ENCODE peak calls at places on chromosomes 13 and 19, in nine cellular contexts. One of them, this sample, is unnamed.

GRCh38 chr13:112836940-112837339 is 132.1 kb upstream of the MCF2L start:
- DNase-seq in neural crest cell: no peak
- DNase-seq in fibroblast of the aortic adventitia: no peak
- DNase-seq in esophagus muscularis mucosa: no peak
- DNase-seq in lower lobe of right lung: no peak
- DNase-seq in A673: no peak
- DNase-seq in WTC11: no peak
- DNase-seq in endodermal cell: no peak
- DNase-seq in GM06990: no peak
- DNase-seq in this sample: no peak

GRCh38 chr13:36421447-36421846 is 10.8 kb upstream of the CCNA1 start:
- DNase-seq in neural crest cell: no peak
- DNase-seq in fibroblast of the aortic adventitia: peak; percentile 43
- DNase-seq in esophagus muscularis mucosa: no peak
- DNase-seq in lower lobe of right lung: no peak
- DNase-seq in A673: no peak
- DNase-seq in WTC11: no peak
- DNase-seq in endodermal cell: no peak
- DNase-seq in GM06990: no peak
- DNase-seq in this sample: peak; percentile 13

GRCh38 chr19:38457690-38458405 is 24.4 kb downstream of the RYR1 start:
- DNase-seq in neural crest cell: no peak
- DNase-seq in fibroblast of the aortic adventitia: no peak
- DNase-seq in esophagus muscularis mucosa: no peak
- DNase-seq in lower lobe of right lung: no peak
- DNase-seq in A673: no peak
- DNase-seq in WTC11: no peak
- DNase-seq in endodermal cell: no peak
- DNase-seq in GM06990: no peak
- DNase-seq in this sample: no peak

GRCh38 chr19:19388568-19389555 is 16.6 kb upstream of the GATAD2A start:
- DNase-seq in neural crest cell: no peak
- DNase-seq in fibroblast of the aortic adventitia: no peak
- DNase-seq in esophagus muscularis mucosa: no peak
- DNase-seq in lower lobe of right lung: no peak
- DNase-seq in A673: no peak
- DNase-seq in WTC11: no peak
- DNase-seq in endodermal cell: no peak
- DNase-seq in GM06990: no peak
- DNase-seq in this sample: no peak

GRCh38 chr19:3284759-3285646 is 60.5 kb downstream of the CELF5 start:
- DNase-seq in neural crest cell: peak; percentile 50
- DNase-seq in fibroblast of the aortic adventitia: peak; percentile 38
- DNase-seq in esophagus muscularis mucosa: no peak
- DNase-seq in lower lobe of right lung: peak; percentile 90
- DNase-seq in A673: peak; percentile 71
- DNase-seq in WTC11: peak; percentile 100
- DNase-seq in endodermal cell: peak; percentile 100
- DNase-seq in GM06990: peak; percentile 77
- DNase-seq in this sample: peak; percentile 56

GRCh38 chr13:109145631-109146030 is 516.2 kb downstream of the MYO16 start:
- DNase-seq in neural crest cell: peak; percentile 23
- DNase-seq in fibroblast of the aortic adventitia: peak; percentile 78
- DNase-seq in esophagus muscularis mucosa: no peak
- DNase-seq in lower lobe of right lung: no peak
- DNase-seq in A673: peak; percentile 93
- DNase-seq in WTC11: no peak
- DNase-seq in endodermal cell: no peak
- DNase-seq in GM06990: no peak
- DNase-seq in this sample: peak; percentile 50

GRCh38 chr19:1084024-1084868 is 10.9 kb downstream of the POLR2E start:
- DNase-seq in neural crest cell: no peak
- DNase-seq in fibroblast of the aortic adventitia: no peak
- DNase-seq in esophagus muscularis mucosa: no peak
- DNase-seq in lower lobe of right lung: no peak
- DNase-seq in A673: no peak
- DNase-seq in WTC11: no peak
- DNase-seq in endodermal cell: no peak
- DNase-seq in GM06990: peak; percentile 18
- DNase-seq in this sample: no peak

GRCh38 chr19:35346193-35347052 is 1.3 kb upstream of the FFAR1 start:
- DNase-seq in neural crest cell: no peak
- DNase-seq in fibroblast of the aortic adventitia: no peak
- DNase-seq in esophagus muscularis mucosa: peak; percentile 89
- DNase-seq in lower lobe of right lung: peak; percentile 55
- DNase-seq in A673: no peak
- DNase-seq in WTC11: no peak
- DNase-seq in endodermal cell: peak; percentile 46
- DNase-seq in GM06990: peak; percentile 76
- DNase-seq in this sample: peak; percentile 40

GRCh38 chr13:77033717-77034302 is 6.9 kb upstream of the FBXL3 start:
- DNase-seq in neural crest cell: no peak
- DNase-seq in fibroblast of the aortic adventitia: peak; percentile 16
- DNase-seq in esophagus muscularis mucosa: no peak
- DNase-seq in lower lobe of right lung: no peak
- DNase-seq in A673: no peak
- DNase-seq in WTC11: no peak
- DNase-seq in endodermal cell: no peak
- DNase-seq in GM06990: no peak
- DNase-seq in this sample: no peak

GRCh38 chr13:33454844-33455256 is 169.3 kb upstream of the STARD13 start:
- DNase-seq in neural crest cell: no peak
- DNase-seq in fibroblast of the aortic adventitia: peak; percentile 89
- DNase-seq in esophagus muscularis mucosa: no peak
- DNase-seq in lower lobe of right lung: no peak
- DNase-seq in A673: no peak
- DNase-seq in WTC11: no peak
- DNase-seq in endodermal cell: no peak
- DNase-seq in GM06990: no peak
- DNase-seq in this sample: no peak

GRCh38 chr13:106753241-106753640 is 185.3 kb upstream of the ARGLU1 start:
- DNase-seq in neural crest cell: no peak
- DNase-seq in fibroblast of the aortic adventitia: no peak
- DNase-seq in esophagus muscularis mucosa: no peak
- DNase-seq in lower lobe of right lung: peak; percentile 53
- DNase-seq in A673: no peak
- DNase-seq in WTC11: no peak
- DNase-seq in endodermal cell: no peak
- DNase-seq in GM06990: no peak
- DNase-seq in this sample: no peak

DNA sequence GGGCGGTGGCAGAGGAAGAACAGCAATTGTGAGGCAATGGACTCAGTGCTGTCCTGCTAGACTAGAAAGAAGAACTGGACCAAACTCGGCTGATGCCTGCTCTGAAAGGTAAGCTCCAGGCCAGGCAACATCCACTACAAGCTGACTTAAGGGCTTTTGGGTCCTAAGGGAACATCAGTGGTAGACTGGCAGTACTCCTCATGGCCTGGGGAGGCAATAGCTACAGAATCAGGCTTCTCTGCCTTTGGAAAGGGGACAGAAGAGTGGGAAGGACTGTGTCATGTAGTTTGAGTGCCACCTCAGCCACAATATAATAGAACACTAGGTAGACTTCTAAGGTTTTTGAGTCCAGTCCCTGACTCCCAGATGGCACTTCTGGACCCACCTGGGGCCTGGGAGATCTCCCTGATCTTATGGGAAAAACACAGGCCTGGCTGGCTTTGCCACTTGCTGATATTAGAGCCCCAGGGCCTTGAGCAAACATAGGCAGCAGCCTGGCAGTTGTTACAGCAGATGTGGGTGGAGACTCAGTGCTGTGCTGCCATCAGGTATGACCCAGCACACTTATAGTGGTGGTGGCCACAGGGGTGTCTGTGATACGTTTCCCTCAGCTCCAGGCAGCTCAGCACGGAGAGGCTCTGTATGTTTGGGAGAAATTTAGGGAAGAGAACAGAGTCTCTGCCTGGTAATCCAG is 9.2 kb upstream of the CLC start:
- DNase-seq in neural crest cell: no peak
- DNase-seq in fibroblast of the aortic adventitia: no peak
- DNase-seq in esophagus muscularis mucosa: no peak
- DNase-seq in lower lobe of right lung: no peak
- DNase-seq in A673: no peak
- DNase-seq in WTC11: no peak
- DNase-seq in endodermal cell: peak; percentile 63
- DNase-seq in GM06990: no peak
- DNase-seq in this sample: no peak
- TF ChIP-seq CTCF in neural crest cell: no peak
- TF ChIP-seq CTCF in fibroblast of the aortic adventitia: no peak
- TF ChIP-seq CTCF in esophagus muscularis mucosa: no peak
- TF ChIP-seq CTCF in lower lobe of right lung: no peak
- TF ChIP-seq CTCF in A673: no peak
- TF ChIP-seq CTCF in WTC11: no peak
- TF ChIP-seq CTCF in endodermal cell: peak; percentile 56
- TF ChIP-seq CTCF in GM06990: no peak
- TF ChIP-seq CTCF in this sample: no peak

GRCh38 chr19:48631254-48631653 is 5.9 kb downstream of the DBP start:
- DNase-seq in neural crest cell: no peak
- DNase-seq in fibroblast of the aortic adventitia: no peak
- DNase-seq in esophagus muscularis mucosa: no peak
- DNase-seq in lower lobe of right lung: no peak
- DNase-seq in A673: peak; percentile 44
- DNase-seq in WTC11: no peak
- DNase-seq in endodermal cell: peak; percentile 48
- DNase-seq in GM06990: no peak
- DNase-seq in this sample: peak; percentile 8

GRCh38 chr19:48633148-48634035 is 3.8 kb downstream of the DBP start:
- DNase-seq in neural crest cell: no peak
- DNase-seq in fibroblast of the aortic adventitia: no peak
- DNase-seq in esophagus muscularis mucosa: no peak
- DNase-seq in lower lobe of right lung: no peak
- DNase-seq in A673: no peak
- DNase-seq in WTC11: no peak
- DNase-seq in endodermal cell: peak; percentile 56
- DNase-seq in GM06990: no peak
- DNase-seq in this sample: peak; percentile 9

GRCh38 chr19:48634036-48634342 is 3.2 kb downstream of the DBP start:
- DNase-seq in neural crest cell: no peak
- DNase-seq in fibroblast of the aortic adventitia: no peak
- DNase-seq in esophagus muscularis mucosa: no peak
- DNase-seq in lower lobe of right lung: no peak
- DNase-seq in A673: no peak
- DNase-seq in WTC11: no peak
- DNase-seq in endodermal cell: no peak
- DNase-seq in GM06990: no peak
- DNase-seq in this sample: no peak

GRCh38 chr19:48634424-48635262 is 2.5 kb downstream of the DBP start:
- DNase-seq in neural crest cell: peak; percentile 83
- DNase-seq in fibroblast of the aortic adventitia: peak; percentile 95
- DNase-seq in esophagus muscularis mucosa: peak; percentile 98
- DNase-seq in lower lobe of right lung: peak; percentile 98
- DNase-seq in A673: peak; percentile 99
- DNase-seq in WTC11: peak; percentile 98
- DNase-seq in endodermal cell: peak; percentile 98
- DNase-seq in GM06990: peak; percentile 92
- DNase-seq in this sample: peak; percentile 96

GRCh38 chr19:48632692-48633147 is 4.5 kb downstream of the DBP start:
- DNase-seq in neural crest cell: no peak
- DNase-seq in fibroblast of the aortic adventitia: peak; percentile 63
- DNase-seq in esophagus muscularis mucosa: no peak
- DNase-seq in lower lobe of right lung: no peak
- DNase-seq in A673: no peak
- DNase-seq in WTC11: no peak
- DNase-seq in endodermal cell: peak; percentile 42
- DNase-seq in GM06990: no peak
- DNase-seq in this sample: no peak
- TF ChIP-seq CTCF in neural crest cell: no peak
- TF ChIP-seq CTCF in fibroblast of the aortic adventitia: no peak
- TF ChIP-seq CTCF in esophagus muscularis mucosa: no peak
- TF ChIP-seq CTCF in lower lobe of right lung: no peak
- TF ChIP-seq CTCF in A673: no peak
- TF ChIP-seq CTCF in WTC11: no peak
- TF ChIP-seq CTCF in endodermal cell: no peak
- TF ChIP-seq CTCF in GM06990: no peak
- TF ChIP-seq CTCF in this sample: no peak

DNA sequence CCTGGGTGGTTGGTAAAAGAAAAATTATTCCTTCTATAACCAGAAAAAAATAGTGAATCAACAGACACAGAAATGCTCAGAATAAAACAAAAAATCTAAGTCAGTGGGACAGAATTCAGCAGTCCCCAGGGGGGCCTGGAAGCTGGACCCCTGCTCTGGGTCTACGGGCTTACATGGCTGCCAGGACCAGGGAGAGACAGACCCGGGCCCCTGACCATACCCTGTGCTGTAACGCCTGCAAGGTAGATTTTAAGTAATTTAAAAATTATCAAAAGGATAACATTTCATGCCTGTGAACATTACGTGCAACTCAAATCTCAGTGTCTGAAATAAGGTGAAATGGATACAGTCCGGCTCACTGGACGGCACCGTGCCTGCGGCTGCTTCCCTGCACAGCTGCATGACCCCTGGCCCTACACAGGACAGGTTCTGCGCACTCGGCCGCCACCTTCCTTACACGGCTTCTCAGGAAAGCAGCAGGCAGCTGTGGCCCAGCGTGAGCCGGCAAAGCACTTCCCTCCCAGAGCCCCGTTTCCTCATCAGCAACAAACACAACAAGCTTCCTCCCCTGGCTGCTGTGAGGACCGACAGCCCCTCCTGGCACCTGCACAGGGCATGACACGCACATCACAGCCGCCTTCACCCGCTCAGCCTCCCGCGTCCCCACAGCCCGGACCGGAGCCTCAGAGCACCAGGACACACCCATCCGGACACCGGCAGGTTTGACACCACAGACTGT is 22.2 kb downstream of the RASA3 start:
- DNase-seq in neural crest cell: no peak
- DNase-seq in fibroblast of the aortic adventitia: no peak
- DNase-seq in esophagus muscularis mucosa: no peak
- DNase-seq in lower lobe of right lung: peak; percentile 78
- DNase-seq in A673: no peak
- DNase-seq in WTC11: peak; percentile 46
- DNase-seq in endodermal cell: peak; percentile 82
- DNase-seq in GM06990: peak; percentile 71
- DNase-seq in this sample: peak; percentile 83
- TF ChIP-seq CTCF in neural crest cell: no peak
- TF ChIP-seq CTCF in fibroblast of the aortic adventitia: no peak
- TF ChIP-seq CTCF in esophagus muscularis mucosa: no peak
- TF ChIP-seq CTCF in lower lobe of right lung: peak; percentile 26
- TF ChIP-seq CTCF in A673: no peak
- TF ChIP-seq CTCF in WTC11: no peak
- TF ChIP-seq CTCF in endodermal cell: peak; percentile 47
- TF ChIP-seq CTCF in GM06990: peak; percentile 59
- TF ChIP-seq CTCF in this sample: peak; percentile 71

GRCh38 chr13:101474419-101474957 is 22.0 kb downstream of the ITGBL1 start:
- DNase-seq in neural crest cell: peak; percentile 6
- DNase-seq in fibroblast of the aortic adventitia: peak; percentile 84
- DNase-seq in esophagus muscularis mucosa: no peak
- DNase-seq in lower lobe of right lung: no peak
- DNase-seq in A673: peak; percentile 60
- DNase-seq in WTC11: peak; percentile 73
- DNase-seq in endodermal cell: peak; percentile 86
- DNase-seq in GM06990: no peak
- DNase-seq in this sample: no peak
- TF ChIP-seq CTCF in neural crest cell: peak; percentile 44
- TF ChIP-seq CTCF in fibroblast of the aortic adventitia: peak; percentile 40
- TF ChIP-seq CTCF in esophagus muscularis mucosa: no peak
- TF ChIP-seq CTCF in lower lobe of right lung: peak; percentile 19
- TF ChIP-seq CTCF in A673: peak; percentile 57
- TF ChIP-seq CTCF in WTC11: no peak
- TF ChIP-seq CTCF in endodermal cell: peak; percentile 79
- TF ChIP-seq CTCF in GM06990: peak; percentile 33
- TF ChIP-seq CTCF in this sample: peak; percentile 36

This sample was measured in DND-41.